ENCODE peak calls at places on chromosomes 12 and 14, in four cellular contexts. One of them, this sample, is unnamed.

GRCh38 chr14:56474419-56475022 is 105.1 kb upstream of the TMEM260 start:
- DNase-seq in CD8-positive, alpha-beta T cell: no peak
- DNase-seq in brain microvascular endothelial cell: no peak
- DNase-seq in heart right ventricle: no peak
- DNase-seq in this sample: peak; percentile 58

GRCh38 chr14:74834682-74835392 is 41.1 kb downstream of the PROX2 start:
- DNase-seq in CD8-positive, alpha-beta T cell: no peak
- DNase-seq in brain microvascular endothelial cell: no peak
- DNase-seq in heart right ventricle: no peak
- DNase-seq in this sample: no peak

GRCh38 chr12:128727999-128728398 is 95.8 kb downstream of the SLC15A4 start:
- DNase-seq in CD8-positive, alpha-beta T cell: no peak
- DNase-seq in brain microvascular endothelial cell: no peak
- DNase-seq in heart right ventricle: no peak
- DNase-seq in this sample: no peak

GRCh38 chr14:48398675-48399282 is 723.4 kb upstream of the MDGA2 start:
- DNase-seq in CD8-positive, alpha-beta T cell: no peak
- DNase-seq in brain microvascular endothelial cell: peak; percentile 43
- DNase-seq in heart right ventricle: no peak
- DNase-seq in this sample: peak; percentile 44

GRCh38 chr14:74425525-74426201 is 347 bp downstream of the SYNDIG1L start:
- DNase-seq in CD8-positive, alpha-beta T cell: peak; percentile 43
- DNase-seq in brain microvascular endothelial cell: no peak
- DNase-seq in heart right ventricle: peak; percentile 20
- DNase-seq in this sample: peak; percentile 14

GRCh38 chr14:52318057-52318456 is 3.9 kb downstream of the PTGER2 start:
- DNase-seq in CD8-positive, alpha-beta T cell: no peak
- DNase-seq in brain microvascular endothelial cell: no peak
- DNase-seq in heart right ventricle: no peak
- DNase-seq in this sample: no peak

GRCh38 chr12:46112364-46112763 is 122.0 kb upstream of the SCAF11 start:
- DNase-seq in CD8-positive, alpha-beta T cell: no peak
- DNase-seq in brain microvascular endothelial cell: no peak
- DNase-seq in heart right ventricle: no peak
- DNase-seq in this sample: no peak

GRCh38 chr14:47678157-47678556 is 2.8 kb upstream of the MDGA2 start:
- DNase-seq in CD8-positive, alpha-beta T cell: no peak
- DNase-seq in brain microvascular endothelial cell: no peak
- DNase-seq in heart right ventricle: no peak
- DNase-seq in this sample: no peak

GRCh38 chr14:102982852-102983470 is 60.5 kb downstream of the AMN start:
- DNase-seq in CD8-positive, alpha-beta T cell: no peak
- DNase-seq in brain microvascular endothelial cell: no peak
- DNase-seq in heart right ventricle: no peak
- DNase-seq in this sample: no peak

GRCh38 chr12:102427542-102427923 is 52.8 kb downstream of the IGF1 start:
- DNase-seq in CD8-positive, alpha-beta T cell: no peak
- DNase-seq in brain microvascular endothelial cell: no peak
- DNase-seq in heart right ventricle: peak; percentile 47
- DNase-seq in this sample: no peak

GRCh38 chr12:61254225-61254624 is 1006.0 kb upstream of the USP15 start:
- DNase-seq in CD8-positive, alpha-beta T cell: no peak
- DNase-seq in brain microvascular endothelial cell: no peak
- DNase-seq in heart right ventricle: no peak
- DNase-seq in this sample: no peak

GRCh38 chr12:130953783-130954543 is at the start of gene ADGRD1:
- DNase-seq in CD8-positive, alpha-beta T cell: no peak
- DNase-seq in brain microvascular endothelial cell: no peak
- DNase-seq in heart right ventricle: peak; percentile 77
- DNase-seq in this sample: peak; percentile 65

GRCh38 chr12:47033797-47034555 is 45.4 kb upstream of the PCED1B start:
- DNase-seq in CD8-positive, alpha-beta T cell: no peak
- DNase-seq in brain microvascular endothelial cell: no peak
- DNase-seq in heart right ventricle: no peak
- DNase-seq in this sample: peak; percentile 21

GRCh38 chr14:95346820-95347219 is 27.1 kb upstream of the CLMN start:
- DNase-seq in CD8-positive, alpha-beta T cell: no peak
- DNase-seq in brain microvascular endothelial cell: peak; percentile 18
- DNase-seq in heart right ventricle: no peak
- DNase-seq in this sample: peak; percentile 46

GRCh38 chr12:69879007-69879960 is 54.3 kb downstream of the MYRFL start:
- DNase-seq in CD8-positive, alpha-beta T cell: peak; percentile 51
- DNase-seq in brain microvascular endothelial cell: peak; percentile 75
- DNase-seq in heart right ventricle: peak; percentile 73
- DNase-seq in this sample: peak; percentile 84
- H3K4me3 ChIP-seq in CD8-positive, alpha-beta T cell: no peak overlapping the region
- H3K4me3 ChIP-seq in brain microvascular endothelial cell: peak overlapping the region; percentile 31
- H3K4me3 ChIP-seq in heart right ventricle: peak overlapping the region; percentile 16
- H3K4me3 ChIP-seq in this sample: peak overlapping the region; percentile 3

GRCh38 chr12:26935636-26936378 is 2.0 kb downstream of the INTS13 start:
- DNase-seq in CD8-positive, alpha-beta T cell: no peak
- DNase-seq in brain microvascular endothelial cell: no peak
- DNase-seq in heart right ventricle: no peak
- DNase-seq in this sample: no peak
- H3K4me3 ChIP-seq in CD8-positive, alpha-beta T cell: peak overlapping the region; percentile 27
- H3K4me3 ChIP-seq in brain microvascular endothelial cell: peak overlapping the region; percentile 96
- H3K4me3 ChIP-seq in heart right ventricle: peak overlapping the region; percentile 89
- H3K4me3 ChIP-seq in this sample: no peak overlapping the region

GRCh38 chr14:77124345-77125274 is 17.0 kb downstream of the ZDHHC22 start:
- DNase-seq in CD8-positive, alpha-beta T cell: peak; percentile 25
- DNase-seq in brain microvascular endothelial cell: no peak
- DNase-seq in heart right ventricle: no peak
- DNase-seq in this sample: peak; percentile 38
- H3K4me3 ChIP-seq in CD8-positive, alpha-beta T cell: peak overlapping the region; percentile 63
- H3K4me3 ChIP-seq in brain microvascular endothelial cell: peak overlapping the region; percentile 52
- H3K4me3 ChIP-seq in heart right ventricle: peak overlapping the region; percentile 62
- H3K4me3 ChIP-seq in this sample: peak overlapping the region; percentile 58

GRCh38 chr12:70603044-70603443 is 34.2 kb downstream of the PTPRB start:
- DNase-seq in CD8-positive, alpha-beta T cell: no peak
- DNase-seq in brain microvascular endothelial cell: no peak
- DNase-seq in heart right ventricle: no peak
- DNase-seq in this sample: no peak

GRCh38 chr12:70608184-70608583 is 29.0 kb downstream of the PTPRB start:
- DNase-seq in CD8-positive, alpha-beta T cell: no peak
- DNase-seq in brain microvascular endothelial cell: no peak
- DNase-seq in heart right ventricle: no peak
- DNase-seq in this sample: no peak

GRCh38 chr12:70607107-70607506 is 30.1 kb downstream of the PTPRB start:
- DNase-seq in CD8-positive, alpha-beta T cell: no peak
- DNase-seq in brain microvascular endothelial cell: no peak
- DNase-seq in heart right ventricle: no peak
- DNase-seq in this sample: no peak

GRCh38 chr12:70606001-70606400 is 31.2 kb downstream of the PTPRB start:
- DNase-seq in CD8-positive, alpha-beta T cell: no peak
- DNase-seq in brain microvascular endothelial cell: no peak
- DNase-seq in heart right ventricle: no peak
- DNase-seq in this sample: no peak

DNA sequence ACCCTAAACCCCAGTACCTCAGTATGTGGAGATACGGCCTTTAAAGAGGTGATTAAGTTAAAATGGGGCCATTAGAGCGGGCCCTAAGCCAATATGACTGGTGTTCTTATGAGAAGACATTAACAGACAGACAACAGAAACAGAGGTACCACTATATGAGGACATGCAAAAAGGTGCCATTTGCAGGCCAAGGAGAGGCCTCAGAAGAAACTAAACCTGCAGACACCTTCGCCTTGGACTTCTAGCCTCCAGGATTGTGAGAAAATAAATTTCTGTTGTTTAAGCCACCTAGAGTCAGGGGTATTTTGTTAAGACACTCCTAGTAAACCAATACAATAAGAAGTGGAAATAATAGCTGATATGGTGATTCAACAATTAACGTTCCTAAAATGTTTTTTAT is 32.6 kb downstream of the PTPRB start:
- DNase-seq in CD8-positive, alpha-beta T cell: no peak
- DNase-seq in brain microvascular endothelial cell: no peak
- DNase-seq in heart right ventricle: no peak
- DNase-seq in this sample: no peak
- H3K4me3 ChIP-seq in CD8-positive, alpha-beta T cell: no peak overlapping the region
- H3K4me3 ChIP-seq in brain microvascular endothelial cell: no peak overlapping the region
- H3K4me3 ChIP-seq in heart right ventricle: no peak overlapping the region
- H3K4me3 ChIP-seq in this sample: no peak overlapping the region

DNA sequence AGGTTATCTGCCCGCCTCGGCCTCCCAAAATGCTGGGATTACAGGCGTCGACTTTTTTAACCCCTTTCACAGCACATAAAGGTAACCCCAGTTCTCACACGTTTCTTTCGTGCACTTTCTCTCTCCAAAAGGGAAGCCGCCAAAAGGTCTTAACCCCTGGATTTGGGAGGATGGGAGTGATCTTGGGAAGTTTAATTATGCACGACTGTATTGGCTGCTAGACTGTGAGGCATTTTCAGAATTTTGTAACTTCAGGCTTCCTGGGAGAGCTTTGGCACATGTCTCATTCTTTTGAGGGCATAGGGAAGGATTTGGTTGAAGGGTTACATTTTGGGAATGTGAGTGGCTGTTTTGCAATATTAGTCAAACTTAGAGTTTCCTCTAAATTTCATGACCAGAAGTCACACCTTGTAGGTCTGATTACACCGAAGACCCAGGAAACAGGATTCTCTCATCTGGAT is 1.4 kb upstream of the SMARCC2 start:
- DNase-seq in CD8-positive, alpha-beta T cell: no peak
- DNase-seq in brain microvascular endothelial cell: no peak
- DNase-seq in heart right ventricle: no peak
- DNase-seq in this sample: no peak
- H3K4me3 ChIP-seq in CD8-positive, alpha-beta T cell: peak overlapping the region; percentile 96
- H3K4me3 ChIP-seq in brain microvascular endothelial cell: peak overlapping the region; percentile 88
- H3K4me3 ChIP-seq in heart right ventricle: peak overlapping the region; percentile 87
- H3K4me3 ChIP-seq in this sample: peak overlapping the region; percentile 75

GRCh38 chr12:84642201-84642600 is 270.4 kb downstream of the SLC6A15 start:
- DNase-seq in CD8-positive, alpha-beta T cell: no peak
- DNase-seq in brain microvascular endothelial cell: no peak
- DNase-seq in heart right ventricle: no peak
- DNase-seq in this sample: no peak
- H3K4me3 ChIP-seq in CD8-positive, alpha-beta T cell: no peak overlapping the region
- H3K4me3 ChIP-seq in brain microvascular endothelial cell: no peak overlapping the region
- H3K4me3 ChIP-seq in heart right ventricle: no peak overlapping the region
- H3K4me3 ChIP-seq in this sample: no peak overlapping the region

GRCh38 chr14:101721951-101722661 is 39.4 kb upstream of the PPP2R5C start:
- DNase-seq in CD8-positive, alpha-beta T cell: peak; percentile 67
- DNase-seq in brain microvascular endothelial cell: no peak
- DNase-seq in heart right ventricle: peak; percentile 29
- DNase-seq in this sample: no peak
- H3K4me3 ChIP-seq in CD8-positive, alpha-beta T cell: peak overlapping the region; percentile 42
- H3K4me3 ChIP-seq in brain microvascular endothelial cell: no peak overlapping the region
- H3K4me3 ChIP-seq in heart right ventricle: peak overlapping the region; percentile 24
- H3K4me3 ChIP-seq in this sample: no peak overlapping the region